ENCODE peak calls at places on chromosomes 7 and 10, in nine cellular contexts. F is colonic mucosa, P is mammary epithelial cell, L is mesothelial cell of epicardium, O is fibroblast of lung, S is thoracic aorta, W is GM12865, N is body of pancreas, I is GM06990. M is an unnamed sample.

GRCh38 chr7:27201231-27202017 is 1.5 kb upstream of the HOXA13 start:
- DNase-seq in W (no peak), I (no peak), S (no peak), F (peak; percentile 57), N (no peak), P (no peak), L (peak; percentile 38), O (no peak), M (no peak)

GRCh38 chr7:123494193-123494796 is 40.1 kb downstream of the IQUB start:
- DNase-seq in F (peak; percentile 31), I (no peak), L (no peak), S (no peak), P (peak; percentile 11), W (peak; percentile 32), N (peak; percentile 27), O (peak; percentile 60), M (no peak)

GRCh38 chr7:95737828-95738505 is 34.4 kb upstream of the DYNC1I1 start:
- DNase-seq in N (no peak), W (no peak), F (no peak), O (no peak), L (no peak), I (no peak), S (no peak), P (no peak), M (no peak)

GRCh38 chr10:127470911-127471310 is 78.2 kb upstream of the NPS start:
- DNase-seq in L (no peak), P (no peak), S (no peak), I (no peak), O (no peak), N (no peak), F (no peak), W (no peak), M (no peak)

GRCh38 chr10:119253433-119254174 is 46.2 kb downstream of the GRK5 start:
- DNase-seq in L (peak; percentile 53), S (peak; percentile 37), F (peak; percentile 40), N (peak; percentile 32), P (peak; percentile 69), I (no peak), W (no peak), O (peak; percentile 97), M (no peak)

GRCh38 chr7:76505168-76506080 is 4.9 kb upstream of the UPK3B start:
- DNase-seq in O (no peak), F (no peak), S (no peak), W (no peak), N (no peak), I (no peak), L (no peak), P (no peak), M (no peak)

GRCh38 chr10:33057620-33058019 is 99.6 kb upstream of the ITGB1 start:
- DNase-seq in S (no peak), O (no peak), I (no peak), F (no peak), W (no peak), P (no peak), N (no peak), L (no peak), M (no peak)

GRCh38 chr10:69234447-69234846 is 14.3 kb downstream of the HKDC1 start:
- DNase-seq in O (no peak), I (no peak), N (no peak), S (no peak), W (no peak), F (no peak), P (no peak), L (no peak), M (no peak)

GRCh38 chr7:11077816-11078215 is 104.1 kb downstream of the PHF14 start:
- DNase-seq in I (no peak), N (no peak), F (no peak), S (no peak), P (no peak), W (no peak), O (no peak), L (no peak), M (no peak)

GRCh38 chr10:87658383-87658795 is 1.3 kb upstream of the PAPSS2 start:
- DNase-seq in N (no peak), L (no peak), W (no peak), O (no peak), F (no peak), I (no peak), S (no peak), P (no peak), M (no peak)

GRCh38 chr7:147400221-147400689 is 1190.3 kb upstream of the C7orf33 start:
- DNase-seq in I (no peak), L (no peak), P (no peak), O (peak; percentile 72), F (no peak), S (no peak), W (no peak), N (no peak), M (no peak)

GRCh38 chr10:72953687-72954086 is 919 bp downstream of the PLA2G12B start:
- DNase-seq in S (no peak), P (peak; percentile 2), W (no peak), N (no peak), F (no peak), O (no peak), I (no peak), L (no peak), M (no peak)

GRCh38 chr10:688621-689426 is 644 bp downstream of the DIP2C start:
- DNase-seq in L (peak; percentile 71), P (peak; percentile 43), W (no peak), F (peak; percentile 42), S (no peak), O (peak; percentile 59), N (peak; percentile 49), I (no peak), M (no peak)

GRCh38 chr7:26656735-26657134 is 207.7 kb downstream of the SKAP2 start:
- DNase-seq in N (no peak), W (no peak), S (no peak), F (no peak), P (no peak), I (no peak), L (no peak), O (no peak), M (no peak)

GRCh38 chr10:9254353-9254752 is 1199.9 kb downstream of the GATA3 start:
- DNase-seq in P (peak; percentile 24), S (no peak), O (peak; percentile 76), I (no peak), F (no peak), L (no peak), N (no peak), W (no peak), M (no peak)

GRCh38 chr10:71435571-71436267 is 39.0 kb downstream of the CDH23 start:
- DNase-seq in L (peak; percentile 36), F (peak; percentile 44), I (no peak), N (no peak), W (no peak), S (no peak), P (no peak), O (no peak), M (peak; percentile 21)

GRCh38 chr7:1154172-1154739 is 5.7 kb downstream of the ZFAND2A start:
- DNase-seq in O (no peak), P (no peak), N (no peak), W (no peak), S (no peak), L (no peak), F (no peak), I (no peak), M (no peak)

GRCh38 chr10:103451871-103452713 is at the start of gene CALHM2:
- DNase-seq in L (peak; percentile 53), S (no peak), F (peak; percentile 68), I (peak; percentile 67), P (peak; percentile 27), O (peak; percentile 47), N (peak; percentile 70), W (peak; percentile 67), M (no peak)

GRCh38 chr7:100688593-100688860 is 5.5 kb downstream of the GIGYF1 start:
- DNase-seq in W (no peak), N (no peak), S (no peak), I (no peak), O (no peak), P (no peak), F (no peak), L (no peak), M (no peak)

GRCh38 chr10:3036155-3036554 is 31.2 kb upstream of the PFKP start:
- DNase-seq in O (no peak), I (peak; percentile 10), L (no peak), F (no peak), S (no peak), N (no peak), P (no peak), W (peak; percentile 26), M (no peak)

DNA sequence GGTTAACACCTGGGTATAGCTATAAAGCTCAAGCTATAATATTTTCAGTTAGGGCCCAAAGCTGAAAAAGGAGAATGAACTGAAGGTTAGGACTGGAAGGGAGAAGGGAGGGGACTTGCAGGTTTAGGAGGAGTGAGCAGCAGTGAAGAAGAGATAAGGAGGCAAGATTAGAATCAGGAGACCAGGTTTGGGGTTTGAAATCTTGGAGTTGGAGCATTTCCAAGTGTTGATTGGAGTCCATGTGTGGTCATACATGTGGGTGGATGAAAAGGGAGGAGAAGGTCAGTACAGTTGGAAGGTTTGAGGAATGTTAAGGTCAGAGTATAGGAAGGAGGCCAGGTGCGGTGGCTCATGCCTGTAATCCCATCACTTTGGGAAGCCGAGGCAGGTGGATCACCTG is 8.6 kb upstream of the ANLN start:
- DNase-seq in I (no peak), S (no peak), P (no peak), F (no peak), N (no peak), O (no peak), W (no peak), L (no peak), M (no peak)
- TF ChIP-seq CTCF in I (no peak), S (no peak), P (no peak), F (no peak), N (no peak), O (no peak), W (no peak), L (no peak), M (no peak)

DNA sequence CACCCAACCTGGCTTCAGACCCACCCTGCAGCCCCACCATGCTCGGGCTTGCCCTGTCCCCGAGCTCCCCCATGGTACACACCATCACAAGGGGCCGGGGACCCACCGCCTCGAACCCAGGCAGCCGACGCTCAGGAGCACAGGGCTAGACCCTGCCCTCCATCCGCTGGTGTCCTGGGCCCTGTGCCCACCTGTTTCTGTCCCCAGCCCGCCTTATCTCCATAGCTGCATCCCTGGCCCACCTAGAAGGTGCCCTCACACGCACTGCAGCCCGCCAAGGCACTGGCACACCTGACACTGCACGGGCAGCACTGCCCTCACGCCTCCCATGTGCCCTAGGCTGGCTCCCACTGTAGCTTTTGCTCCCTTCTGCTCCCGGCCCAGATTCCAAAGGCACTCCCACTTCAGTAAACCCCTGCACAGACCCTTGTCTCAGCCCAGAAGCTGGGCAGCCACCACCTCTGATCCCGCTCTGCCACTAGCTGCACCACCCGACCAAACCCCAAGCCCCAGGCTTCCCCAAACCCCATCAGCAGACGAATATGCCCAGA is 17.1 kb downstream of the YKT6 start:
- DNase-seq in P (no peak), S (no peak), W (no peak), I (no peak), O (no peak), L (no peak), N (no peak), F (no peak), M (no peak)
- TF ChIP-seq CTCF in P (no peak), S (no peak), W (no peak), I (no peak), O (no peak), L (no peak), N (no peak), F (no peak), M (no peak)

GRCh38 chr10:122051609-122052385 is 62.8 kb downstream of the TACC2 start:
- DNase-seq in L (peak; percentile 49), S (no peak), I (no peak), W (no peak), F (peak; percentile 72), N (peak; percentile 73), P (peak; percentile 73), O (peak; percentile 73), M (no peak)
- TF ChIP-seq CTCF in L (peak; percentile 85), S (peak; percentile 79), I (no peak), W (no peak), F (peak; percentile 76), N (peak; percentile 53), P (peak; percentile 78), O (peak; percentile 85), M (no peak)

GRCh38 chr10:131487822-131488221 is 176.3 kb upstream of the TCERG1L start:
- DNase-seq in N (no peak), W (no peak), O (no peak), I (no peak), F (no peak), L (no peak), S (no peak), P (no peak), M (no peak)
- TF ChIP-seq CTCF in N (no peak), W (no peak), O (no peak), I (no peak), F (no peak), L (no peak), S (no peak), P (no peak), M (no peak)